ENCODE peak calls at places on chromosomes 3 and 15, in four cellular contexts. E is mammary epithelial cell, G is upper lobe of right lung, C is psoas muscle. L is an unnamed sample. For H3K9me3, the result is how much of the 10 kb centered on the place peaks cover.

GRCh38 chr3:10888523-10889081 is 72.6 kb downstream of the SLC6A11 start:
- DNase-seq in E (peak), G (no peak), C (no peak), L (no peak)

GRCh38 chr3:194806991-194807685 is 121.5 kb downstream of the FAM43A start:
- DNase-seq in E (peak), G (no peak), C (no peak), L (no peak)

GRCh38 chr3:172582712-172583111 is 59.5 kb upstream of the TNFSF10 start:
- DNase-seq in E (peak), G (no peak), C (no peak), L (no peak)

GRCh38 chr3:33634262-33634661 is 83.8 kb downstream of the CLASP2 start:
- DNase-seq in E (no peak), G (no peak), C (no peak), L (no peak)

GRCh38 chr15:64527263-64527984 is 67.0 kb downstream of the ZNF609 start:
- DNase-seq in E (peak), G (no peak), C (no peak), L (no peak)

GRCh38 chr15:51195459-51195858 is 100.8 kb upstream of the TNFAIP8L3 start:
- DNase-seq in E (no peak), G (no peak), C (no peak), L (no peak)

GRCh38 chr15:88810449-88810848 is 7.2 kb downstream of the ACAN start:
- DNase-seq in E (peak), G (no peak), C (no peak), L (no peak)

GRCh38 chr3:39961404-39961693 is 151.9 kb downstream of the MYRIP start:
- DNase-seq in E (no peak), G (no peak), C (no peak), L (no peak)

GRCh38 chr3:138135141-138135832 is 3.1 kb upstream of the A4GNT start:
- DNase-seq in E (no peak), G (no peak), C (no peak), L (no peak)

GRCh38 chr15:99442268-99442897 is 123.4 kb upstream of the MEF2A start:
- DNase-seq in E (peak), G (peak), C (peak), L (peak)

GRCh38 chr3:29240248-29240647 is 40.6 kb upstream of the RBMS3 start:
- DNase-seq in E (peak), G (no peak), C (no peak), L (no peak)

GRCh38 chr3:100563652-100564215 is 45.7 kb upstream of the ADGRG7 start:
- DNase-seq in E (no peak), G (no peak), C (no peak), L (no peak)

GRCh38 chr3:5138214-5138981 is 16.3 kb downstream of the ARL8B start:
- DNase-seq in E (no peak), G (no peak), C (no peak), L (no peak)

GRCh38 chr3:52670621-52671521 is 14.8 kb downstream of the PBRM1 start:
- DNase-seq in E (peak), G (no peak), C (no peak), L (no peak)

GRCh38 chr3:94862703-94863102 is 799.8 kb downstream of the NSUN3 start:
- DNase-seq in E (no peak), G (no peak), C (no peak), L (no peak)
- TF ChIP-seq CTCF in E (peak), G (peak), C (no peak), L (no peak)

DNA sequence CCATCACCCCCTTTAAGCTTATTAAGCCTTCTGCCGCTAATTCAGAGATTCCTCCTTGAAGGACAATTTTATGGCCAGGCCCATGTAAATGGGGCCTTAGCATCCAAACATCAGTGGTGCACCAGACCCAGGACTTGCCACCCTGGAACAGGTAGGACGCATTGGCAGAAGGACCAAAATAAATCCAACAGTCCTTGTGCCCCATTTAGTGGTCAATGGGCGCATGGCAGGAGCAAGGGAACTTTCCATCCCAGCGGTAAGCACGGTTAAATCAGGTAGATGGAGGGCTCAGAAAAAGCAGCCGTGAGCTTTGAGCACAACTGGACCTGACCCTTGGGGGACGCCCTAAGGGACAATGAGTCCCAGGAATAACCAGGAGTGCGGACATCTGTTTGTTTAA is 540.8 kb upstream of the ROBO1 start:
- DNase-seq in E (no peak), G (no peak), C (no peak), L (no peak)
- H3K4me3 ChIP-seq in E (no peak), G (no peak), C (no peak), L (no peak)

GRCh38 chr15:25415217-25415616 is 23.6 kb downstream of the UBE3A start:
- DNase-seq in E (no peak), G (no peak), C (no peak), L (no peak)

GRCh38 chr15:25418202-25418601 is 20.6 kb downstream of the UBE3A start:
- DNase-seq in E (no peak), G (no peak), C (no peak), L (no peak)

GRCh38 chr15:25415707-25416106 is 23.1 kb downstream of the UBE3A start:
- DNase-seq in E (no peak), G (no peak), C (no peak), L (no peak)

GRCh38 chr15:25417604-25418003 is 21.2 kb downstream of the UBE3A start:
- DNase-seq in E (no peak), G (no peak), C (no peak), L (no peak)

GRCh38 chr15:25416693-25417092 is 22.1 kb downstream of the UBE3A start:
- DNase-seq in E (peak), G (no peak), C (no peak), L (no peak)
- H3K9me3 ChIP-seq in E (under half), G (under half), C (under half), L (under half)

GRCh38 chr15:89863918-89864317 is 29.9 kb downstream of the AP3S2 start:
- DNase-seq in E (no peak), G (no peak), C (no peak), L (no peak)
- TF ChIP-seq CTCF in E (no peak), G (no peak), C (no peak), L (no peak)

GRCh38 chr3:42843730-42844713 is 31.7 kb downstream of the CYP8B1 start:
- DNase-seq in E (no peak), G (no peak), C (peak), L (peak)
- H3K4me3 ChIP-seq in E (no peak), G (no peak), C (no peak), L (no peak)

GRCh38 chr3:1380926-1381646 is 288.3 kb downstream of the CNTN6 start:
- DNase-seq in E (no peak), G (no peak), C (no peak), L (no peak)

GRCh38 chr3:1381647-1382036 is 288.8 kb downstream of the CNTN6 start:
- DNase-seq in E (no peak), G (no peak), C (no peak), L (no peak)
- H3K9me3 ChIP-seq in E (under half), G (under half), C (under half), L (under half)

GRCh38 chr3:48086736-48087470 is 70.7 kb upstream of the MAP4 start:
- DNase-seq in E (peak), G (no peak), C (no peak), L (no peak)

GRCh38 chr3:48092270-48092669 is 76.1 kb upstream of the MAP4 start:
- DNase-seq in E (no peak), G (no peak), C (no peak), L (no peak)

GRCh38 chr3:48090166-48090939 is 74.1 kb upstream of the MAP4 start:
- DNase-seq in E (no peak), G (no peak), C (no peak), L (no peak)

GRCh38 chr3:48088056-48088748 is 72.0 kb upstream of the MAP4 start:
- DNase-seq in E (no peak), G (no peak), C (no peak), L (peak)

GRCh38 chr3:48088749-48089466 is 72.7 kb upstream of the MAP4 start:
- DNase-seq in E (peak), G (peak), C (peak), L (peak)
- TF ChIP-seq CTCF in E (no peak), G (peak), C (no peak), L (no peak)

GRCh38 chr3:157953565-157953964 is 152.7 kb downstream of the SHOX2 start:
- DNase-seq in E (no peak), G (no peak), C (no peak), L (no peak)

GRCh38 chr3:157948605-157949383 is 157.4 kb downstream of the SHOX2 start:
- DNase-seq in E (no peak), G (no peak), C (no peak), L (no peak)
- H3K4me3 ChIP-seq in E (no peak), G (no peak), C (no peak), L (no peak)

DNA sequence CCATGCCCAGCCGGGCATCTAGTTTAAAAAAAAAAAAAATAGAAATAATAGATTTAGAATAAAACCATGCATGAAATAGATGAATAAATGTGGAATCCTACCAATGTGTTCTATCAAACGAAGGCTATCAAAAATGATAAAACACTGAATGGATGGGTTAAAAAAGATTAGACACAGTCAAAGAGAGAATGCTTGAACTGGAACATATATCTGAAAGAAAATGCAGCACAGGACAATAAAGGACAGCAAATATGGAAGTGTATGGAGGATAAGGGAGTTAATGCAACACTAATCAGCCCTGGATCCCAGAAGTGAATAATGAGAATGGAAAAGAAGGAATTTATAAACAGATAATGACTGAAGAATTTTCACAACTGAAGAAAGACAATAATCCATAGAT is 571.7 kb downstream of the GRM7 start:
- DNase-seq in E (no peak), G (no peak), C (no peak), L (no peak)
- H3K9me3 ChIP-seq in E (under half), G (under half), C (under half), L (under half)

GRCh38 chr15:63504247-63504978 is at the start of gene USP3:
- DNase-seq in E (peak), G (peak), C (peak), L (peak)
- TF ChIP-seq CTCF in E (no peak), G (peak), C (peak), L (no peak)